ENCODE peak calls at places on chromosome 6, in seven cellular contexts. One of them, this sample, is unnamed.

GRCh38 chr6:153392156-153392555 is 261.1 kb upstream of the RGS17 start:
- DNase-seq in ovary: no peak
- DNase-seq in T-helper 1 cell: no peak
- DNase-seq in GOT3: no peak
- DNase-seq in breast epithelium: no peak
- DNase-seq in aorta: no peak
- DNase-seq in iPS DF 19.7: no peak
- DNase-seq in this sample: no peak

GRCh38 chr6:111792241-111792640 is 81.0 kb downstream of the FYN start:
- DNase-seq in ovary: no peak
- DNase-seq in aorta: no peak
- DNase-seq in breast epithelium: no peak
- DNase-seq in GOT3: no peak
- DNase-seq in iPS DF 19.7: no peak
- DNase-seq in T-helper 1 cell: no peak
- DNase-seq in this sample: no peak

GRCh38 chr6:11315743-11316437 is 83.4 kb upstream of the NEDD9 start:
- DNase-seq in iPS DF 19.7: no peak
- DNase-seq in aorta: no peak
- DNase-seq in T-helper 1 cell: no peak
- DNase-seq in breast epithelium: peak; percentile 62
- DNase-seq in ovary: no peak
- DNase-seq in GOT3: peak; percentile 3
- DNase-seq in this sample: no peak

GRCh38 chr6:31922942-31923341 is 4.6 kb upstream of the C2 start:
- DNase-seq in aorta: peak; percentile 30
- DNase-seq in iPS DF 19.7: no peak
- DNase-seq in breast epithelium: no peak
- DNase-seq in GOT3: no peak
- DNase-seq in ovary: no peak
- DNase-seq in T-helper 1 cell: no peak
- DNase-seq in this sample: no peak

GRCh38 chr6:106609699-106610098 is 19.6 kb downstream of the RTN4IP1 start:
- DNase-seq in T-helper 1 cell: no peak
- DNase-seq in breast epithelium: no peak
- DNase-seq in aorta: no peak
- DNase-seq in ovary: no peak
- DNase-seq in GOT3: no peak
- DNase-seq in iPS DF 19.7: no peak
- DNase-seq in this sample: peak; percentile 29

GRCh38 chr6:154206984-154207383 is 149.6 kb downstream of the IPCEF1 start:
- DNase-seq in GOT3: no peak
- DNase-seq in aorta: no peak
- DNase-seq in ovary: no peak
- DNase-seq in iPS DF 19.7: no peak
- DNase-seq in breast epithelium: no peak
- DNase-seq in T-helper 1 cell: no peak
- DNase-seq in this sample: no peak

GRCh38 chr6:53910834-53911233 is 116.0 kb downstream of the LRRC1 start:
- DNase-seq in breast epithelium: no peak
- DNase-seq in T-helper 1 cell: no peak
- DNase-seq in ovary: peak; percentile 25
- DNase-seq in GOT3: no peak
- DNase-seq in iPS DF 19.7: no peak
- DNase-seq in aorta: no peak
- DNase-seq in this sample: no peak

GRCh38 chr6:136253734-136254133 is 3.6 kb upstream of the MTFR2 start:
- DNase-seq in iPS DF 19.7: no peak
- DNase-seq in T-helper 1 cell: no peak
- DNase-seq in ovary: no peak
- DNase-seq in aorta: no peak
- DNase-seq in breast epithelium: no peak
- DNase-seq in GOT3: no peak
- DNase-seq in this sample: no peak

GRCh38 chr6:104414723-104415122 is 445.0 kb downstream of the HACE1 start:
- DNase-seq in iPS DF 19.7: no peak
- DNase-seq in GOT3: no peak
- DNase-seq in aorta: no peak
- DNase-seq in T-helper 1 cell: no peak
- DNase-seq in breast epithelium: no peak
- DNase-seq in ovary: no peak
- DNase-seq in this sample: no peak

GRCh38 chr6:28368522-28368921 is 18.8 kb downstream of the ZKSCAN3 start:
- DNase-seq in GOT3: no peak
- DNase-seq in iPS DF 19.7: no peak
- DNase-seq in T-helper 1 cell: no peak
- DNase-seq in aorta: no peak
- DNase-seq in breast epithelium: no peak
- DNase-seq in ovary: no peak
- DNase-seq in this sample: no peak

GRCh38 chr6:25670793-25671513 is 18.9 kb downstream of the SCGN start:
- DNase-seq in GOT3: no peak
- DNase-seq in breast epithelium: no peak
- DNase-seq in aorta: no peak
- DNase-seq in iPS DF 19.7: no peak
- DNase-seq in T-helper 1 cell: no peak
- DNase-seq in ovary: no peak
- DNase-seq in this sample: no peak

GRCh38 chr6:142885182-142885867 is 59.7 kb downstream of the HIVEP2 start:
- DNase-seq in aorta: no peak
- DNase-seq in ovary: peak; percentile 67
- DNase-seq in iPS DF 19.7: peak; percentile 69
- DNase-seq in GOT3: no peak
- DNase-seq in breast epithelium: peak; percentile 26
- DNase-seq in T-helper 1 cell: peak; percentile 47
- DNase-seq in this sample: peak; percentile 35

GRCh38 chr6:14972379-14973067 is 273.3 kb upstream of the JARID2 start:
- DNase-seq in T-helper 1 cell: no peak
- DNase-seq in GOT3: no peak
- DNase-seq in breast epithelium: no peak
- DNase-seq in ovary: no peak
- DNase-seq in aorta: no peak
- DNase-seq in iPS DF 19.7: no peak
- DNase-seq in this sample: no peak

GRCh38 chr6:169832247-169832948 is 81.0 kb downstream of the ERMARD start:
- DNase-seq in T-helper 1 cell: no peak
- DNase-seq in aorta: no peak
- DNase-seq in GOT3: no peak
- DNase-seq in iPS DF 19.7: no peak
- DNase-seq in breast epithelium: no peak
- DNase-seq in ovary: no peak
- DNase-seq in this sample: no peak

GRCh38 chr6:12993283-12993898 is 276.8 kb downstream of the PHACTR1 start:
- DNase-seq in ovary: no peak
- DNase-seq in T-helper 1 cell: no peak
- DNase-seq in breast epithelium: no peak
- DNase-seq in iPS DF 19.7: no peak
- DNase-seq in GOT3: no peak
- DNase-seq in aorta: no peak
- DNase-seq in this sample: no peak

GRCh38 chr6:13649393-13649792 is 34.3 kb downstream of the NOL7 start:
- DNase-seq in ovary: no peak
- DNase-seq in aorta: no peak
- DNase-seq in GOT3: no peak
- DNase-seq in T-helper 1 cell: no peak
- DNase-seq in iPS DF 19.7: no peak
- DNase-seq in breast epithelium: no peak
- DNase-seq in this sample: no peak

GRCh38 chr6:34056301-34056700 is 89.6 kb downstream of the GRM4 start:
- DNase-seq in ovary: peak; percentile 64
- DNase-seq in aorta: peak; percentile 64
- DNase-seq in iPS DF 19.7: peak; percentile 38
- DNase-seq in T-helper 1 cell: no peak
- DNase-seq in breast epithelium: no peak
- DNase-seq in GOT3: no peak
- DNase-seq in this sample: no peak

GRCh38 chr6:43468748-43469681 is 8.4 kb upstream of the TJAP1 start:
- DNase-seq in T-helper 1 cell: no peak
- DNase-seq in breast epithelium: no peak
- DNase-seq in iPS DF 19.7: no peak
- DNase-seq in GOT3: no peak
- DNase-seq in ovary: no peak
- DNase-seq in aorta: no peak
- DNase-seq in this sample: no peak

GRCh38 chr6:123016431-123017110 is 20.5 kb downstream of the CLVS2 start:
- DNase-seq in ovary: no peak
- DNase-seq in breast epithelium: no peak
- DNase-seq in iPS DF 19.7: no peak
- DNase-seq in GOT3: no peak
- DNase-seq in aorta: no peak
- DNase-seq in T-helper 1 cell: no peak
- DNase-seq in this sample: no peak

GRCh38 chr6:156777866-156778614 is 862 bp downstream of the ARID1B start:
- DNase-seq in T-helper 1 cell: peak; percentile 56
- DNase-seq in GOT3: peak; percentile 4
- DNase-seq in aorta: peak; percentile 73
- DNase-seq in iPS DF 19.7: no peak
- DNase-seq in ovary: peak; percentile 58
- DNase-seq in breast epithelium: peak; percentile 41
- DNase-seq in this sample: no peak

GRCh38 chr6:116465246-116465645 is 4.1 kb downstream of the CALHM6 start:
- DNase-seq in GOT3: no peak
- DNase-seq in iPS DF 19.7: no peak
- DNase-seq in ovary: no peak
- DNase-seq in T-helper 1 cell: no peak
- DNase-seq in breast epithelium: no peak
- DNase-seq in aorta: peak; percentile 56
- DNase-seq in this sample: no peak

GRCh38 chr6:27795697-27796494 is 116.3 kb downstream of the OR2B2 start:
- DNase-seq in iPS DF 19.7: no peak
- DNase-seq in aorta: no peak
- DNase-seq in GOT3: peak; percentile 36
- DNase-seq in T-helper 1 cell: peak; percentile 60
- DNase-seq in breast epithelium: no peak
- DNase-seq in ovary: peak; percentile 51
- DNase-seq in this sample: no peak

GRCh38 chr6:33414592-33415271 is 3.2 kb downstream of the CUTA start:
- DNase-seq in iPS DF 19.7: no peak
- DNase-seq in T-helper 1 cell: no peak
- DNase-seq in GOT3: no peak
- DNase-seq in aorta: no peak
- DNase-seq in ovary: peak; percentile 27
- DNase-seq in breast epithelium: no peak
- DNase-seq in this sample: no peak

GRCh38 chr6:85008311-85009015 is 244.1 kb upstream of the TBX18 start:
- DNase-seq in T-helper 1 cell: no peak
- DNase-seq in ovary: no peak
- DNase-seq in breast epithelium: no peak
- DNase-seq in iPS DF 19.7: no peak
- DNase-seq in aorta: no peak
- DNase-seq in GOT3: no peak
- DNase-seq in this sample: no peak

GRCh38 chr6:5279891-5280338 is 18.6 kb downstream of the FARS2 start:
- DNase-seq in ovary: no peak
- DNase-seq in T-helper 1 cell: no peak
- DNase-seq in GOT3: no peak
- DNase-seq in aorta: no peak
- DNase-seq in breast epithelium: no peak
- DNase-seq in iPS DF 19.7: no peak
- DNase-seq in this sample: no peak

GRCh38 chr6:7042654-7043545 is 64.9 kb upstream of the RREB1 start:
- DNase-seq in aorta: no peak
- DNase-seq in ovary: no peak
- DNase-seq in iPS DF 19.7: no peak
- DNase-seq in T-helper 1 cell: no peak
- DNase-seq in GOT3: no peak
- DNase-seq in breast epithelium: no peak
- DNase-seq in this sample: no peak

GRCh38 chr6:15685629-15686028 is 22.8 kb upstream of the DTNBP1 start:
- DNase-seq in ovary: no peak
- DNase-seq in breast epithelium: no peak
- DNase-seq in GOT3: no peak
- DNase-seq in iPS DF 19.7: no peak
- DNase-seq in aorta: no peak
- DNase-seq in T-helper 1 cell: no peak
- DNase-seq in this sample: no peak

GRCh38 chr6:156559151-156559690 is 218.0 kb upstream of the ARID1B start:
- DNase-seq in T-helper 1 cell: no peak
- DNase-seq in aorta: no peak
- DNase-seq in iPS DF 19.7: no peak
- DNase-seq in GOT3: no peak
- DNase-seq in ovary: no peak
- DNase-seq in breast epithelium: no peak
- DNase-seq in this sample: no peak

GRCh38 chr6:139124887-139125672 is 9.8 kb upstream of the HECA start:
- DNase-seq in ovary: peak; percentile 65
- DNase-seq in iPS DF 19.7: no peak
- DNase-seq in GOT3: no peak
- DNase-seq in aorta: peak; percentile 69
- DNase-seq in breast epithelium: no peak
- DNase-seq in T-helper 1 cell: peak; percentile 63
- DNase-seq in this sample: peak; percentile 33

GRCh38 chr6:167778497-167779122 is 48.1 kb upstream of the AFDN start:
- DNase-seq in aorta: no peak
- DNase-seq in iPS DF 19.7: no peak
- DNase-seq in breast epithelium: peak; percentile 73
- DNase-seq in ovary: no peak
- DNase-seq in T-helper 1 cell: no peak
- DNase-seq in GOT3: no peak
- DNase-seq in this sample: no peak

GRCh38 chr6:112041535-112041934 is 12.4 kb upstream of the CCN6 start:
- DNase-seq in aorta: no peak
- DNase-seq in ovary: no peak
- DNase-seq in iPS DF 19.7: no peak
- DNase-seq in breast epithelium: no peak
- DNase-seq in T-helper 1 cell: no peak
- DNase-seq in GOT3: no peak
- DNase-seq in this sample: no peak

GRCh38 chr6:168527451-168528210 is 86.6 kb downstream of the SMOC2 start:
- DNase-seq in GOT3: no peak
- DNase-seq in ovary: no peak
- DNase-seq in aorta: no peak
- DNase-seq in iPS DF 19.7: no peak
- DNase-seq in breast epithelium: no peak
- DNase-seq in T-helper 1 cell: no peak
- DNase-seq in this sample: no peak

GRCh38 chr6:107531868-107532267 is 42.0 kb downstream of the SOBP start:
- DNase-seq in T-helper 1 cell: no peak
- DNase-seq in GOT3: no peak
- DNase-seq in iPS DF 19.7: no peak
- DNase-seq in ovary: no peak
- DNase-seq in aorta: no peak
- DNase-seq in breast epithelium: no peak
- DNase-seq in this sample: no peak

GRCh38 chr6:166422201-166422940 is 39.6 kb upstream of the MPC1 start:
- DNase-seq in aorta: no peak
- DNase-seq in T-helper 1 cell: no peak
- DNase-seq in breast epithelium: no peak
- DNase-seq in GOT3: no peak
- DNase-seq in iPS DF 19.7: no peak
- DNase-seq in ovary: no peak
- DNase-seq in this sample: no peak

GRCh38 chr6:11710968-11711643 is 67.5 kb downstream of the ADTRP start:
- DNase-seq in GOT3: no peak
- DNase-seq in breast epithelium: no peak
- DNase-seq in ovary: no peak
- DNase-seq in iPS DF 19.7: no peak
- DNase-seq in aorta: no peak
- DNase-seq in T-helper 1 cell: no peak
- DNase-seq in this sample: no peak

GRCh38 chr6:165552248-165552736 is 110.7 kb downstream of the PDE10A start:
- DNase-seq in T-helper 1 cell: no peak
- DNase-seq in aorta: no peak
- DNase-seq in iPS DF 19.7: no peak
- DNase-seq in ovary: no peak
- DNase-seq in GOT3: no peak
- DNase-seq in breast epithelium: no peak
- DNase-seq in this sample: no peak

This sample was measured in iPS DF 6.9.